ENCODE peak calls at places on chromosomes 12 and 14, in five cellular contexts. One of them, this sample, is unnamed.

GRCh38 chr14:23348297-23348655 is 4.4 kb downstream of the SLC22A17 start:
- DNase-seq in WTC11: no peak
- DNase-seq in amniotic stem cell: no peak
- DNase-seq in pons: no peak
- DNase-seq in AG04450: no peak
- DNase-seq in this sample: no peak

GRCh38 chr12:121590476-121591143 is 9.8 kb upstream of the KDM2B start:
- DNase-seq in WTC11: no peak
- DNase-seq in AG04450: no peak
- DNase-seq in pons: no peak
- DNase-seq in amniotic stem cell: no peak
- DNase-seq in this sample: no peak

GRCh38 chr12:9794484-9795063 is 32.7 kb upstream of the KLRF1 start:
- DNase-seq in pons: no peak
- DNase-seq in WTC11: no peak
- DNase-seq in AG04450: no peak
- DNase-seq in amniotic stem cell: no peak
- DNase-seq in this sample: no peak

GRCh38 chr12:25590021-25590721 is 37.1 kb upstream of the LMNTD1 start:
- DNase-seq in amniotic stem cell: no peak
- DNase-seq in pons: no peak
- DNase-seq in AG04450: no peak
- DNase-seq in WTC11: no peak
- DNase-seq in this sample: no peak

GRCh38 chr12:67648306-67649164 is at the start of gene DYRK2:
- DNase-seq in WTC11: peak
- DNase-seq in amniotic stem cell: peak
- DNase-seq in AG04450: no peak
- DNase-seq in pons: peak
- DNase-seq in this sample: peak

GRCh38 chr14:99682809-99683618 is 1.1 kb upstream of the CYP46A1 start:
- DNase-seq in pons: peak
- DNase-seq in AG04450: peak
- DNase-seq in amniotic stem cell: peak
- DNase-seq in WTC11: peak
- DNase-seq in this sample: peak

GRCh38 chr14:57189070-57189469 is 79.6 kb downstream of the EXOC5 start:
- DNase-seq in WTC11: no peak
- DNase-seq in pons: peak
- DNase-seq in amniotic stem cell: no peak
- DNase-seq in AG04450: no peak
- DNase-seq in this sample: peak

GRCh38 chr14:34063470-34064164 is 112.7 kb upstream of the EGLN3 start:
- DNase-seq in AG04450: no peak
- DNase-seq in amniotic stem cell: no peak
- DNase-seq in pons: no peak
- DNase-seq in WTC11: no peak
- DNase-seq in this sample: no peak

GRCh38 chr12:128387811-128388422 is 120.9 kb downstream of the TMEM132C start:
- DNase-seq in pons: no peak
- DNase-seq in WTC11: no peak
- DNase-seq in AG04450: no peak
- DNase-seq in amniotic stem cell: no peak
- DNase-seq in this sample: peak

GRCh38 chr14:63938198-63939005 is 85.6 kb downstream of the SYNE2 start:
- DNase-seq in AG04450: no peak
- DNase-seq in WTC11: no peak
- DNase-seq in amniotic stem cell: no peak
- DNase-seq in pons: no peak
- DNase-seq in this sample: no peak

GRCh38 chr14:102754370-102755262 is 22.6 kb upstream of the TRAF3 start:
- DNase-seq in amniotic stem cell: no peak
- DNase-seq in WTC11: no peak
- DNase-seq in pons: no peak
- DNase-seq in AG04450: no peak
- DNase-seq in this sample: no peak

GRCh38 chr14:76490735-76491134 is 114.8 kb downstream of the ESRRB start:
- DNase-seq in amniotic stem cell: no peak
- DNase-seq in pons: no peak
- DNase-seq in AG04450: no peak
- DNase-seq in WTC11: no peak
- DNase-seq in this sample: no peak

GRCh38 chr14:65301862-65302539 is 110.5 kb upstream of the FUT8 start:
- DNase-seq in WTC11: no peak
- DNase-seq in pons: no peak
- DNase-seq in amniotic stem cell: no peak
- DNase-seq in AG04450: no peak
- DNase-seq in this sample: no peak

GRCh38 chr14:104133496-104133895 is 4.9 kb upstream of the KIF26A start:
- DNase-seq in WTC11: no peak
- DNase-seq in pons: no peak
- DNase-seq in amniotic stem cell: no peak
- DNase-seq in AG04450: no peak
- DNase-seq in this sample: peak

GRCh38 chr14:81771876-81772275 is 238.2 kb upstream of the SEL1L start:
- DNase-seq in WTC11: no peak
- DNase-seq in AG04450: no peak
- DNase-seq in pons: no peak
- DNase-seq in amniotic stem cell: no peak
- DNase-seq in this sample: no peak

GRCh38 chr12:119334459-119335170 is at the start of gene CCDC60:
- DNase-seq in amniotic stem cell: no peak
- DNase-seq in WTC11: peak
- DNase-seq in AG04450: no peak
- DNase-seq in pons: no peak
- DNase-seq in this sample: no peak

GRCh38 chr12:89657090-89657489 is 51.5 kb downstream of the ATP2B1 start:
- DNase-seq in AG04450: no peak
- DNase-seq in WTC11: no peak
- DNase-seq in pons: no peak
- DNase-seq in amniotic stem cell: no peak
- DNase-seq in this sample: no peak

GRCh38 chr14:60642270-60642789 is 6.9 kb downstream of the SIX1 start:
- DNase-seq in pons: no peak
- DNase-seq in AG04450: no peak
- DNase-seq in amniotic stem cell: no peak
- DNase-seq in WTC11: peak
- DNase-seq in this sample: no peak

GRCh38 chr14:56199976-56200577 is 81.9 kb downstream of the PELI2 start:
- DNase-seq in AG04450: no peak
- DNase-seq in WTC11: no peak
- DNase-seq in pons: no peak
- DNase-seq in amniotic stem cell: no peak
- DNase-seq in this sample: no peak

GRCh38 chr14:68020999-68021663 is 201.6 kb downstream of the RAD51B start:
- DNase-seq in pons: no peak
- DNase-seq in WTC11: no peak
- DNase-seq in AG04450: no peak
- DNase-seq in amniotic stem cell: no peak
- DNase-seq in this sample: no peak

GRCh38 chr14:93959239-93960107 is 16.9 kb downstream of the ASB2 start:
- DNase-seq in amniotic stem cell: peak
- DNase-seq in AG04450: peak
- DNase-seq in pons: peak
- DNase-seq in WTC11: no peak
- DNase-seq in this sample: no peak

GRCh38 chr14:97887690-97888089 is 1090.5 kb downstream of the VRK1 start:
- DNase-seq in amniotic stem cell: no peak
- DNase-seq in pons: no peak
- DNase-seq in AG04450: no peak
- DNase-seq in WTC11: no peak
- DNase-seq in this sample: no peak

GRCh38 chr14:105477659-105478623 is 3.3 kb downstream of the CRIP2 start:
- DNase-seq in pons: no peak
- DNase-seq in WTC11: no peak
- DNase-seq in AG04450: no peak
- DNase-seq in amniotic stem cell: no peak
- DNase-seq in this sample: no peak

GRCh38 chr12:64670856-64671639 is 60.8 kb downstream of the RASSF3 start:
- DNase-seq in amniotic stem cell: no peak
- DNase-seq in WTC11: no peak
- DNase-seq in pons: no peak
- DNase-seq in AG04450: no peak
- DNase-seq in this sample: no peak

GRCh38 chr14:36268957-36269734 is 51.3 kb downstream of the MBIP start:
- DNase-seq in WTC11: no peak
- DNase-seq in AG04450: no peak
- DNase-seq in amniotic stem cell: no peak
- DNase-seq in pons: no peak
- DNase-seq in this sample: no peak

This sample was measured in WERI-Rb-1.